ENCODE peak calls at places on chromosomes 7 and 10, in five cellular contexts. J is OCI-LY7, I is mesendoderm, K is mammary epithelial cell, Z is heart right ventricle. H is an unnamed sample.

GRCh38 chr7:141151726-141152125 is 77.9 kb downstream of the TMEM178B start:
- DNase-seq in Z (no peak), J (no peak), K (no peak), I (no peak), H (no peak)

GRCh38 chr7:85392789-85393188 is 205.9 kb upstream of the SEMA3D start:
- DNase-seq in J (no peak), K (no peak), I (no peak), Z (no peak), H (no peak)

GRCh38 chr7:55242613-55243012 is 122.5 kb upstream of the LANCL2 start:
- DNase-seq in J (no peak), I (no peak), K (no peak), Z (no peak), H (no peak)

GRCh38 chr7:17986826-17987225 is 40.8 kb downstream of the PRPS1L1 start:
- DNase-seq in Z (no peak), I (no peak), K (no peak), J (no peak), H (no peak)

GRCh38 chr10:110618206-110618605 is 25.9 kb upstream of the RBM20 start:
- DNase-seq in K (no peak), Z (no peak), J (no peak), I (no peak), H (no peak)

GRCh38 chr7:81299272-81299671 is 380.4 kb upstream of the SEMA3C start:
- DNase-seq in I (no peak), Z (no peak), K (peak; percentile 97), J (no peak), H (no peak)

GRCh38 chr7:47416454-47417121 is 165.3 kb downstream of the TNS3 start:
- DNase-seq in J (no peak), K (no peak), I (no peak), Z (no peak), H (no peak)

GRCh38 chr7:75951506-75951905 is 36.6 kb downstream of the POR start:
- DNase-seq in K (peak; percentile 79), Z (no peak), I (no peak), J (no peak), H (peak; percentile 88)

GRCh38 chr10:71434760-71435394 is 38.2 kb downstream of the CDH23 start:
- DNase-seq in J (no peak), Z (no peak), K (no peak), I (peak; percentile 21), H (peak; percentile 3)

GRCh38 chr10:28676297-28676967 is 889 bp upstream of the BAMBI start:
- DNase-seq in I (peak; percentile 97), J (peak; percentile 21), K (no peak), Z (peak; percentile 28), H (peak; percentile 60)

GRCh38 chr10:16904049-16904448 is 86.8 kb upstream of the RSU1 start:
- DNase-seq in I (no peak), Z (no peak), K (no peak), J (no peak), H (no peak)

GRCh38 chr7:1986366-1987083 is 246.2 kb downstream of the MAD1L1 start:
- DNase-seq in Z (peak; percentile 8), K (no peak), I (no peak), J (no peak), H (no peak)

DNA sequence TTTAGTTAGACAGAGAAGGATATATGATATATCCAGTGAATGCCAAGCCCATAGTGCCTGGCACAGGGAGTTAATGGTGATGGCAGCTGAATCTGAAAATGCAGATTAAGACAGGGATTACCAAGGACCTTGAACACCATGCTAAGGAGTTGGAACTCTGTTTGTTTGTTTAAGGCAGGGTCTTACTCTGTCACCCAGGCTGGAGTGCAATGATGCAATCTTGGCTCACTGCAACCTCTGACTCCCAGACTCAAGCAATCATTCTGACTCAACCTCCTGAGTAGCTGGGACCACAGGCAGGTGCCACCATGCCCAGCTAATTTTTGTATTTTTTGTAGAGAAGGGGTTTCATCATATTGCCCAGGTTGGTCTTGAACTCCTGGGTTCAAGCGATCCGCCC is 1.6 kb downstream of the AKR1D1 start:
- DNase-seq in Z (no peak), J (no peak), I (no peak), K (peak; percentile 30), H (no peak)
- H3K27ac ChIP-seq in Z (no peak overlapping the region), J (no peak overlapping the region), I (no peak overlapping the region), K (no peak overlapping the region), H (no peak overlapping the region)

GRCh38 chr10:125878957-125879835 is 1.9 kb downstream of the DHX32 start:
- DNase-seq in Z (no peak), J (no peak), I (peak; percentile 47), K (peak; percentile 92), H (peak; percentile 70)
- H3K27ac ChIP-seq in Z (no peak overlapping the region), J (no peak overlapping the region), I (no peak overlapping the region), K (peak overlapping the region; percentile 40), H (peak overlapping the region; percentile 81)

DNA sequence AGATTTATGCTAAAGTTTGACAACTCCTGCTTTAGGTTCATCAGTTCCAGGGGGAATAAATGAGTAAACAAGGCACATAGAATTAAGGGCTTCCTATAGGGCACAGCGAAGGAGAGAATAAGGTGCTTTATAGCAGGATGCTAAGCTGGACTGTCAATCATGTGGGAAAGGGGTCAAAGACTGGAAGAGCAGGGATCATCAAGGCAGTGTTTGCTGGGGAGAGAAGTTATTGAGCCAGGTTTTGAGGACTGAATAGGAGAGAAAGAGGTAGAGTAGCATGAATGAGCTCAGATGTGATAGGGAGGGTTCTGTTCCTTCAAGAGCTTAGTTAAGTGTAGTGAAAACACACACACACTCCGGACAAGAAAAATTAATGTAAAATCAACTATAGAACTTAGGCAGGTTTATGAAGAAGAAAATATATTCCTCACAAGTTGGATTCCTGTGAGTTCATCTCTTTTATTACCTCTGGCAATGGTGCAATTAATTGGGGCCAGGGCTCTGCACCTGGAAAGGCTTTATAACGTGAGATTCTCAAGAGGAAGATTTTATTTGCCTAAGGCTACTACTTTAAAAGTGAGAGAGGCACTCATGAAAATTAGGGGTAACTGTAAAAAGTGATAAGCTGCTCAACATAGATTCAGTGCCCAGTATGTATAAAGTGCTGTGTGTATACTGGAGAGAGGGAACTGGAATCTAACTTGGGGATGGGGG is 222.4 kb downstream of the AUTS2 start:
- DNase-seq in J (peak; percentile 24), Z (no peak), K (no peak), I (no peak), H (no peak)
- H3K27ac ChIP-seq in J (peak overlapping the region; percentile 28), Z (no peak overlapping the region), K (no peak overlapping the region), I (no peak overlapping the region), H (no peak overlapping the region)

DNA sequence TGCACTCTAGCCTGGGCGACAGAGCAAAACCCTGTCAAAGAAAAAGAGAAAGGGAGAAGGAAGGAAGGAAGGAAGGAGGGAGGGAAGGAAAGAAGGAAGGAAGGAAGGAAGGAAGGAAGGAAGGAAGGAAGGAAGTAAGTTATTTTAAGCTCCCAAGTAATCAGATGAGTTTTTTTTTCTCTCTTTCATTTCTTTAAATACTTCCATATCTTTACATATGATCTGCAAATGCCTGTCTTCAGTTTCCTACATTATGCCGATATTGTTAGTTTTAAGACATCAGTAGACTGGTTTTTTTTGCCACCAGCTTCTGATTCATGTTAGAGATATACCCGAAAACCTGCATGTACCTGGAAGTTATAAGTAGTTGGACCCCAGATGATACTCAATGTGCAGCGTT is 172.6 kb upstream of the FZD1 start:
- DNase-seq in I (no peak), Z (no peak), K (no peak), J (no peak), H (no peak)
- H3K27ac ChIP-seq in I (no peak overlapping the region), Z (no peak overlapping the region), K (no peak overlapping the region), J (no peak overlapping the region), H (no peak overlapping the region)

GRCh38 chr10:14570800-14571199 is 203.9 kb downstream of the FAM107B start:
- DNase-seq in K (no peak), Z (no peak), J (no peak), I (no peak), H (no peak)
- H3K27ac ChIP-seq in K (no peak overlapping the region), Z (no peak overlapping the region), J (no peak overlapping the region), I (no peak overlapping the region), H (no peak overlapping the region)

GRCh38 chr10:43817368-43817767 is 168.7 kb upstream of the ZNF32 start:
- DNase-seq in I (no peak), Z (no peak), K (no peak), J (no peak), H (no peak)
- H3K27ac ChIP-seq in I (no peak overlapping the region), Z (peak overlapping the region; percentile 80), K (no peak overlapping the region), J (no peak overlapping the region), H (no peak overlapping the region)

GRCh38 chr7:19249281-19249680 is 104.1 kb upstream of the FERD3L start:
- DNase-seq in Z (no peak), I (peak; percentile 49), J (no peak), K (no peak), H (no peak)
- H3K27ac ChIP-seq in Z (no peak overlapping the region), I (no peak overlapping the region), J (no peak overlapping the region), K (no peak overlapping the region), H (no peak overlapping the region)

GRCh38 chr10:42865716-42866114 is 83.1 kb downstream of the BMS1 start:
- DNase-seq in J (no peak), I (no peak), Z (no peak), K (no peak), H (no peak)

GRCh38 chr10:42866115-42866995 is 83.8 kb downstream of the BMS1 start:
- DNase-seq in Z (peak; percentile 87), I (peak; percentile 75), J (peak; percentile 66), K (peak; percentile 57), H (peak; percentile 87)

GRCh38 chr10:42867571-42867970 is 85.0 kb downstream of the BMS1 start:
- DNase-seq in K (no peak), Z (no peak), I (no peak), J (no peak), H (no peak)

GRCh38 chr10:42868530-42868929 is 85.9 kb downstream of the BMS1 start:
- DNase-seq in I (no peak), K (no peak), J (no peak), Z (no peak), H (no peak)

DNA sequence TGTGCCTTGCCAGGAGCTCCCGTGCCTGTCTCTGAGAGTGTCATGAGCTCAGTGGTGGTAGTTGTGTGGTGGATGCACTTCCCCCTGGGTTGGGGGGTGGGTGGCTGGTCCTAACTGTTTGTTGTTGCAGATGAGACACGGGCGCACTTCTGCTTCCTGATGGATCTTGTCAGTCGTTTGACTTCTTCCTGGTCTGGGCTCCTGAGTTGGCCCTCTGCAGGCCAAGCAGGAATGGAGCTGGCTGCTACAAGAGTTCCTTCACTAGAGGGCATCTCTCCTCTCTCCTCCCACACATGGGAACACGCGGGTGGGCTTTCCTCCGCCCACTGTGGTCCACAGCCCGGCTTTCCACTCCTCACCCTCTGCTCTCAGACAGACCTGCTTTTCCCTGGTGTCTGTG is 82.0 kb downstream of the BMS1 start:
- DNase-seq in J (peak; percentile 41), Z (no peak), I (peak; percentile 56), K (peak; percentile 18), H (no peak)
- H3K27ac ChIP-seq in J (no peak overlapping the region), Z (no peak overlapping the region), I (no peak overlapping the region), K (no peak overlapping the region), H (no peak overlapping the region)

H was measured in adrenal gland.